ENCODE peak calls at places on chromosomes 12 and 14, in four cellular contexts. One of them, this sample, is unnamed.

GRCh38 chr12:21675641-21676040 is 18.0 kb upstream of the LDHB start:
- ATAC-seq in CD8-positive, alpha-beta T cell: no peak
- ATAC-seq in heart right ventricle: no peak
- ATAC-seq in natural killer cell: no peak
- ATAC-seq in this sample: no peak

GRCh38 chr14:89503458-89503996 is 86.5 kb upstream of the FOXN3 start:
- ATAC-seq in CD8-positive, alpha-beta T cell: no peak
- ATAC-seq in natural killer cell: no peak
- ATAC-seq in heart right ventricle: no peak
- ATAC-seq in this sample: peak; percentile 81

GRCh38 chr12:7219599-7220243 is 30.2 kb downstream of the PEX5 start:
- ATAC-seq in natural killer cell: peak; percentile 74
- ATAC-seq in heart right ventricle: peak; percentile 43
- ATAC-seq in CD8-positive, alpha-beta T cell: peak; percentile 70
- ATAC-seq in this sample: peak; percentile 58

GRCh38 chr12:24661657-24662096 is 287.2 kb downstream of the BCAT1 start:
- ATAC-seq in heart right ventricle: no peak
- ATAC-seq in CD8-positive, alpha-beta T cell: no peak
- ATAC-seq in natural killer cell: no peak
- ATAC-seq in this sample: no peak

GRCh38 chr14:92985521-92985920 is 62.6 kb downstream of the CHGA start:
- ATAC-seq in natural killer cell: no peak
- ATAC-seq in CD8-positive, alpha-beta T cell: no peak
- ATAC-seq in heart right ventricle: no peak
- ATAC-seq in this sample: no peak

GRCh38 chr14:99924379-99924778 is 131.2 kb downstream of the EML1 start:
- ATAC-seq in CD8-positive, alpha-beta T cell: no peak
- ATAC-seq in heart right ventricle: no peak
- ATAC-seq in natural killer cell: no peak
- ATAC-seq in this sample: no peak

GRCh38 chr12:85280138-85280983 is at the start of gene ALX1:
- ATAC-seq in natural killer cell: no peak
- ATAC-seq in CD8-positive, alpha-beta T cell: no peak
- ATAC-seq in heart right ventricle: no peak
- ATAC-seq in this sample: no peak

GRCh38 chr14:101525646-101526527 is 35.4 kb upstream of the DIO3 start:
- ATAC-seq in heart right ventricle: no peak
- ATAC-seq in CD8-positive, alpha-beta T cell: no peak
- ATAC-seq in natural killer cell: no peak
- ATAC-seq in this sample: no peak

GRCh38 chr14:23040100-23040499 is 1.9 kb upstream of the PSMB11 start:
- ATAC-seq in heart right ventricle: no peak
- ATAC-seq in natural killer cell: no peak
- ATAC-seq in CD8-positive, alpha-beta T cell: no peak
- ATAC-seq in this sample: no peak

GRCh38 chr12:92324849-92325500 is 179.3 kb upstream of the BTG1 start:
- ATAC-seq in CD8-positive, alpha-beta T cell: no peak
- ATAC-seq in natural killer cell: no peak
- ATAC-seq in heart right ventricle: no peak
- ATAC-seq in this sample: no peak

GRCh38 chr12:125720961-125721360 is 655.7 kb downstream of the AACS start:
- ATAC-seq in heart right ventricle: no peak
- ATAC-seq in natural killer cell: no peak
- ATAC-seq in CD8-positive, alpha-beta T cell: no peak
- ATAC-seq in this sample: no peak

GRCh38 chr14:78363008-78363407 is 192.8 kb downstream of the NRXN3 start:
- ATAC-seq in heart right ventricle: no peak
- ATAC-seq in natural killer cell: no peak
- ATAC-seq in CD8-positive, alpha-beta T cell: no peak
- ATAC-seq in this sample: no peak

GRCh38 chr12:116718578-116719454 is 19.1 kb downstream of the SPRING1 start:
- ATAC-seq in natural killer cell: no peak
- ATAC-seq in heart right ventricle: no peak
- ATAC-seq in CD8-positive, alpha-beta T cell: no peak
- ATAC-seq in this sample: no peak

GRCh38 chr14:94555991-94556390 is 5.3 kb upstream of the SERPINA4 start:
- ATAC-seq in heart right ventricle: no peak
- ATAC-seq in CD8-positive, alpha-beta T cell: no peak
- ATAC-seq in natural killer cell: no peak
- ATAC-seq in this sample: no peak

GRCh38 chr12:108313609-108314331 is 25.3 kb downstream of the CMKLR1 start:
- ATAC-seq in heart right ventricle: peak; percentile 59
- ATAC-seq in natural killer cell: peak; percentile 92
- ATAC-seq in CD8-positive, alpha-beta T cell: peak; percentile 71
- ATAC-seq in this sample: no peak

GRCh38 chr12:44157359-44157758 is 321.5 kb downstream of the TMEM117 start:
- ATAC-seq in CD8-positive, alpha-beta T cell: no peak
- ATAC-seq in heart right ventricle: no peak
- ATAC-seq in natural killer cell: no peak
- ATAC-seq in this sample: no peak

GRCh38 chr12:56521209-56521589 is 421 bp upstream of the RBMS2 start:
- ATAC-seq in CD8-positive, alpha-beta T cell: peak; percentile 75
- ATAC-seq in heart right ventricle: no peak
- ATAC-seq in natural killer cell: peak; percentile 74
- ATAC-seq in this sample: no peak

GRCh38 chr12:26264215-26264838 is 69.0 kb downstream of the SSPN start:
- ATAC-seq in natural killer cell: no peak
- ATAC-seq in CD8-positive, alpha-beta T cell: no peak
- ATAC-seq in heart right ventricle: no peak
- ATAC-seq in this sample: no peak

GRCh38 chr14:44316647-44317432 is 190.2 kb downstream of the FSCB start:
- ATAC-seq in CD8-positive, alpha-beta T cell: no peak
- ATAC-seq in heart right ventricle: no peak
- ATAC-seq in natural killer cell: no peak
- ATAC-seq in this sample: no peak

GRCh38 chr14:105927661-105928060 is 401.3 kb downstream of the TMEM121 start:
- ATAC-seq in heart right ventricle: no peak
- ATAC-seq in CD8-positive, alpha-beta T cell: no peak
- ATAC-seq in natural killer cell: no peak
- ATAC-seq in this sample: no peak

GRCh38 chr14:63032056-63032455 is 13.2 kb downstream of the KCNH5 start:
- ATAC-seq in heart right ventricle: no peak
- ATAC-seq in natural killer cell: no peak
- ATAC-seq in CD8-positive, alpha-beta T cell: no peak
- ATAC-seq in this sample: no peak

GRCh38 chr14:105919458-105920150 is 393.2 kb downstream of the TMEM121 start:
- ATAC-seq in CD8-positive, alpha-beta T cell: no peak
- ATAC-seq in natural killer cell: no peak
- ATAC-seq in heart right ventricle: no peak
- ATAC-seq in this sample: no peak

GRCh38 chr14:65958664-65959562 is 527.3 kb upstream of the CCDC196 start:
- ATAC-seq in heart right ventricle: peak; percentile 33
- ATAC-seq in CD8-positive, alpha-beta T cell: peak; percentile 57
- ATAC-seq in natural killer cell: peak; percentile 72
- ATAC-seq in this sample: no peak

GRCh38 chr14:20683125-20683895 is 1.1 kb upstream of the RNASE4 start:
- ATAC-seq in CD8-positive, alpha-beta T cell: peak; percentile 39
- ATAC-seq in heart right ventricle: peak; percentile 40
- ATAC-seq in natural killer cell: peak; percentile 59
- ATAC-seq in this sample: peak; percentile 62

GRCh38 chr14:72738181-72738611 is 155.7 kb downstream of the DPF3 start:
- ATAC-seq in CD8-positive, alpha-beta T cell: no peak
- ATAC-seq in heart right ventricle: no peak
- ATAC-seq in natural killer cell: no peak
- ATAC-seq in this sample: no peak

GRCh38 chr14:64117671-64118402 is 176.3 kb downstream of the ESR2 start:
- ATAC-seq in CD8-positive, alpha-beta T cell: no peak
- ATAC-seq in heart right ventricle: peak; percentile 94
- ATAC-seq in natural killer cell: no peak
- ATAC-seq in this sample: no peak

GRCh38 chr14:75533791-75534190 is 11.5 kb downstream of the BATF start:
- ATAC-seq in heart right ventricle: no peak
- ATAC-seq in CD8-positive, alpha-beta T cell: no peak
- ATAC-seq in natural killer cell: no peak
- ATAC-seq in this sample: no peak

GRCh38 chr14:98174031-98174430 is 1098.0 kb downstream of the BCL11B start:
- ATAC-seq in CD8-positive, alpha-beta T cell: peak; percentile 9
- ATAC-seq in heart right ventricle: no peak
- ATAC-seq in natural killer cell: peak; percentile 25
- ATAC-seq in this sample: no peak

GRCh38 chr14:102917056-102917385 is 5.4 kb upstream of the AMN start:
- ATAC-seq in CD8-positive, alpha-beta T cell: no peak
- ATAC-seq in heart right ventricle: no peak
- ATAC-seq in natural killer cell: no peak
- ATAC-seq in this sample: peak; percentile 81

GRCh38 chr12:132629330-132629729 is 10.8 kb downstream of the P2RX2 start:
- ATAC-seq in natural killer cell: no peak
- ATAC-seq in CD8-positive, alpha-beta T cell: no peak
- ATAC-seq in heart right ventricle: no peak
- ATAC-seq in this sample: no peak

This sample was measured in stimulated activated memory B cell treated with anti-CD40 and anti-IgM and Interleukin-4, amounts not matched to agents 10 μg/mL and 1 μg/mL and 100 μg/mL, for 72 hours.